ENCODE peak calls at places on chromosomes 6 and 20, in five cellular contexts. C is ascending aorta, W is pancreas, O is IMR-90, U is tibial artery. D is an unnamed sample. For H3K4me1, the result is how much of the 10 kb centered on the place peaks cover.

GRCh38 chr6:30357678-30358339 is 12.9 kb downstream of the RPP21 start:
- DNase-seq in C (no peak), U (no peak), W (no peak), O (peak), D (peak)

GRCh38 chr6:149028767-149029405 is 282.1 kb downstream of the UST start:
- DNase-seq in U (peak), O (peak), C (no peak), W (no peak), D (peak)

GRCh38 chr6:24891004-24891403 is 44.8 kb downstream of the RIPOR2 start:
- DNase-seq in C (no peak), O (no peak), W (no peak), U (no peak), D (no peak)

GRCh38 chr6:157732416-157733161 is 90.5 kb upstream of the SNX9 start:
- DNase-seq in W (no peak), C (no peak), O (no peak), U (no peak), D (no peak)

GRCh38 chr6:106103728-106104109 is 17.6 kb downstream of the PRDM1 start:
- DNase-seq in U (no peak), W (no peak), O (no peak), C (no peak), D (no peak)

GRCh38 chr6:423062-423798 is 31.7 kb downstream of the IRF4 start:
- DNase-seq in C (no peak), W (no peak), U (no peak), O (no peak), D (no peak)

GRCh38 chr6:158438201-158438600 is 121.7 kb upstream of the TMEM181 start:
- DNase-seq in O (no peak), U (no peak), W (no peak), C (no peak), D (no peak)

GRCh38 chr6:797479-798077 is 104.6 kb upstream of the EXOC2 start:
- DNase-seq in W (no peak), O (peak), U (no peak), C (no peak), D (peak)

GRCh38 chr6:129146836-129147366 is 264.0 kb downstream of the LAMA2 start:
- DNase-seq in C (no peak), W (no peak), U (no peak), O (no peak), D (peak)

GRCh38 chr6:85405175-85405852 is 44.6 kb upstream of the NT5E start:
- DNase-seq in W (no peak), O (peak), C (no peak), U (no peak), D (no peak)

GRCh38 chr6:10659697-10660348 is 34.6 kb downstream of the C6orf52 start:
- DNase-seq in C (no peak), U (no peak), W (peak), O (no peak), D (no peak)

GRCh38 chr6:123742626-123743025 is 61.0 kb upstream of the NKAIN2 start:
- DNase-seq in U (no peak), O (no peak), C (no peak), W (no peak), D (no peak)

GRCh38 chr6:134379086-134379485 is 61.2 kb upstream of the SGK1 start:
- DNase-seq in O (no peak), C (no peak), W (no peak), U (no peak), D (no peak)

GRCh38 chr20:54276577-54277169 is 68.8 kb downstream of the PFDN4 start:
- DNase-seq in U (no peak), C (no peak), W (no peak), O (no peak), D (no peak)

GRCh38 chr20:63496404-63497120 is 2.3 kb downstream of the EEF1A2 start:
- DNase-seq in O (no peak), U (no peak), C (no peak), W (no peak), D (no peak)

GRCh38 chr6:40328988-40329545 is 258.1 kb downstream of the LRFN2 start:
- DNase-seq in O (no peak), U (no peak), W (no peak), C (no peak), D (no peak)

GRCh38 chr6:75563032-75563431 is 38.6 kb upstream of the SENP6 start:
- DNase-seq in W (no peak), C (no peak), O (peak), U (no peak), D (peak)

GRCh38 chr6:144746902-144747469 is 461.9 kb downstream of the UTRN start:
- DNase-seq in W (no peak), O (no peak), U (no peak), C (no peak), D (no peak)

GRCh38 chr6:126804255-126805064 is 314.0 kb upstream of the RSPO3 start:
- DNase-seq in O (peak), C (no peak), U (no peak), W (no peak), D (peak)

GRCh38 chr6:166223091-166223490 is 55.4 kb upstream of the TBXT start:
- DNase-seq in U (no peak), W (no peak), O (no peak), C (no peak), D (no peak)

GRCh38 chr20:46631212-46631869 is 19.9 kb downstream of the SLC13A3 start:
- DNase-seq in U (no peak), C (no peak), W (no peak), O (peak), D (no peak)
- H3K27ac ChIP-seq in U (no peak), C (no peak), W (no peak), O (no peak), D (no peak)

DNA sequence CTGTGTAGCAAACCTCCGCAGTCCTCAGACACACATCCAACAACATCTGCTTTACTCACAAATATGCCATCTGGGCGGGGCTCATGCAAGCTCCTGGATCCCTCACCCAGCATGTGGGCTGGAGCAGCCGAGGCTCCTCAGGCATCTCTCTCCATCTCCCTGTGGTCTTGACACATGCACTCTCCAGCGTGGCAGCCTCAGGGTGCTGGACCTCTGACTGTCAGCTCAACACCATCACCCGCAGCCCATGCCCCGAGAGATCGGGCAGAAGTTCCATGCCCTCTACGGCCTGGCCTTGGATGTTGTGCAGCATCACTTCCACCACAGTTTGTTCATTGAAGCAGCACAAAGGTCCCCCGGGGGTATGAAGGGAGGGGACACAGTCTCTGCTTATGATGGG is 32.6 kb upstream of the CD93 start:
- DNase-seq in U (no peak), W (no peak), C (no peak), O (no peak), D (no peak)
- H3K4me1 ChIP-seq in U (under half), W (under half), C (under half), O (under half), D (under half)

DNA sequence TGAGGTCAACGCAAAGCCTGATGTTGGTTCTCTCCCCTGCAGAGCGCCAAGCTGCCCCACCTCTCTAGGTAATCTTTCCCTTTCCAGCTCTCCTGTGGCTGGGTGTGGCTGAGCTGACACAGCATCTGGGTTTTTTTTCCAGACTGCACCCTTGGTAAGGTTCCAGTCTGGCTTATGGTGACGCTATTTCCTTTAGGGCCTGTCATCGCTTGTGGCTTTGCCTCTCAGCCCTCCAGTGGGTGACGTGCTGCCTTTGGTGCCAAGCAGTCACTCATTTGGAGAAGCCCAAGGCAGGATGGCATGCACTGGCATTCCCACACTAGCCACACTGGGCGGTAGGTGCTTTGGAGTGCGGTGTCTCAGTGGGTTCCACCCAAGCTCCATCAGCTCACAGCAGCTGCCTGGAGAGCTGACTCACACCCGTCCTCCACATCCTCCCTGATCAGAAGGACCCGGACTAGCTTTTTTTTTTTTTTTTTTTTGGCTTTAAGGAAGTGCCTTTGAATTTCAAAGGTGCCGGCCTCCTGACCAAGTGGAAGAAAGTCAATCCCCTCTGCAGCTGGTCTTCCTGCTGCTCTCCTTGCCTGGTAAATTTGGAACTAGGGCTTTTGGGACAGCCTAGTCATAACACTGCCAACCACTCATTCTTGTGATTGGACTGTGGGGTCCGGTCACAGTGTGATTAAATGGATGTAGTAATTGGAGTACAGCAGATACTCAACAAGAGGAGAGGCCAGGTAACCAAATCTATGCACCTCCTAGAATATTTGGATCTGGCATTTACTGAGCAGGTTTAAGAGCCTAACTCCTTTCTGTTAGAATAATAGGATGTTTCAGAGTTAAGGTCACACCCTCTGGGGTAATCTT is 153.6 kb downstream of the CD83 start:
- DNase-seq in U (no peak), O (peak), W (no peak), C (no peak), D (peak)
- H3K27ac ChIP-seq in U (no peak), O (no peak), W (no peak), C (no peak), D (no peak)

GRCh38 chr6:7146079-7146828 is 38.5 kb downstream of the RREB1 start:
- DNase-seq in W (no peak), C (peak), U (peak), O (peak), D (no peak)
- H3K4me1 ChIP-seq in W (half or more), C (under half), U (under half), O (under half), D (under half)

GRCh38 chr6:132131777-132132176 is 180.6 kb upstream of the CCN2 start:
- DNase-seq in W (no peak), O (peak), C (peak), U (peak), D (peak)

GRCh38 chr6:132133734-132134490 is 182.7 kb upstream of the CCN2 start:
- DNase-seq in U (peak), C (peak), O (peak), W (no peak), D (no peak)

GRCh38 chr6:132132420-132132819 is 181.2 kb upstream of the CCN2 start:
- DNase-seq in W (no peak), U (no peak), O (peak), C (peak), D (peak)

GRCh38 chr6:132131351-132131750 is 180.2 kb upstream of the CCN2 start:
- DNase-seq in U (no peak), C (no peak), O (no peak), W (no peak), D (no peak)

DNA sequence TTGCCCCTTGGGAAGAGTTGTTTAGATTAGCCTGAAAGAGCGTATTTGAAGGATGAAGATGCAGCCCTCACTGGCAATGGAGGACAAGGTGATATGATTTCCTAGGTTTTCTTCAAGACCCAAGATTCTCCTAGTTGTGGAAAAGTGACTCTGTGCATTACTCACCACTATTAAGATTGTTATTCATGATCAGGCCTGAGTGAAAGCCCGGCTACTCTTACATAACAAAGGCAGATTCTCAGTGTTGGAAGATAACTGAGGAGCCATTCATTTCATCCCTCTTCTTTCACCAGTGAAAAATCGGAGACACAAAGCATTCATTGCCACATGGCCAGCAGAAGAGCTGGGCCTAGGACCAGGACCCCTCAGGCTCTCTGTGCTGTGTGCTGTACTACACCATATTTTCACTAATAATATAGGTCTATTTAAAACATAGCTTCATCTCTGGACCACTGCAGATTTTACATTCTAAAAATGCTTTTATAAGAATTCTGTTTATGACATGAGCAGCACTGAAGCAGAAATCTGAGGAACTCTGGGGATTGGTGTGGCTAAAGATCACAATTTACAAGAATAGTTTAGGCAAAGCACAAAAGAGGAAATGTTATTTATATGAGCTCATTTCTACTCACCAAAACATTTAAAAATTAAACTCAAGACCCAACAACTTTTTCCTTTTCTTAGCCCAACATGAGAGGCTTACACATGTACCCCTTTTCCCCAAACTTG is 181.9 kb upstream of the CCN2 start:
- DNase-seq in U (peak), O (peak), C (no peak), W (no peak), D (no peak)
- H3K27ac ChIP-seq in U (peak), O (peak), C (peak), W (no peak), D (peak)

DNA sequence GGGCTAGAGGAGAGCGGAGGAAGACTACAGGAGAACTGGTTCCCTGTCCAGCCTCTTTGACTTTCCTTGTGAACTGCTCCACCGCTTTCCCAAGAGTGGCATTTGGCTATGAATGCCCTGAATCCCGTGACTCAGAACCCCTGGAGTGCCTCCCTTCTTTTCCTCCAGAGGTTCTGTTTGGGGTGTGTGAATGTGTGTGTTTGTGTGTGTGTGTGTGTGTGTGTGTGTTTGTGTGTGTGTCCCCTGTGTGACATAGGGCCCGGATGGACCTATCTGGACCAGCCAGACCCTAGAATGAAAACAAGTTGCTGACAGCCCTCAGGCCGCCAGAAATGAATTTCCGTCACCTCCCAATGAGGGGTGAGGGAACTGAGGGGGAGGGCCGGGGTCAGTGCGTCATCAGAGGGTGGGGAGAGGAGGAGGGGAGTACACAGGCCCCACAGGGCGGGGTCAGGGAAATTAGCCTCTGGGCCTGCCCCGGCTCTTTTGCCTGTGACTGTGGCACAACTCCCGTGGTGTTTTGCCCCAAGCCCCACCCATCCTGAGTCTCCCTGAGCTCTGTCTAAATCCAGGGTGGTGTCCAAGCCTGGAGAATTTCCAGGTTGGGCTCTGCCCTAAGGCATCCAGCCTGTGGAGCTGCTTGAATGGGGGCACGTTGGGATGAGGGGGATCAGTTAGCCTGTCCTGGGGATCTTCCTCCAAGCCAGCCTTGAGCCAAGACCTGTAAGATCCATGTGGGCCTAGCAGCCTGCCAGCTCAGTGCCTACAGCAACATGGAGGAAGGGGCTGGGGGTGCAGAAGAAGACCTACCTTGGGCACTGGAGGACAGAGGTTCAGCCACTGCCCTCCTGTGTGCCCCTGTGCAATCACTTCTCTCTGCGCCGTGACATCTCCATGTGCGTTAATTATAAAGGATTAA is 15.2 kb upstream of the MRPS18A start:
- DNase-seq in U (peak), C (peak), O (peak), W (peak), D (peak)
- H3K4me1 ChIP-seq in U (under half), C (under half), O (under half), W (under half), D (half or more)

DNA sequence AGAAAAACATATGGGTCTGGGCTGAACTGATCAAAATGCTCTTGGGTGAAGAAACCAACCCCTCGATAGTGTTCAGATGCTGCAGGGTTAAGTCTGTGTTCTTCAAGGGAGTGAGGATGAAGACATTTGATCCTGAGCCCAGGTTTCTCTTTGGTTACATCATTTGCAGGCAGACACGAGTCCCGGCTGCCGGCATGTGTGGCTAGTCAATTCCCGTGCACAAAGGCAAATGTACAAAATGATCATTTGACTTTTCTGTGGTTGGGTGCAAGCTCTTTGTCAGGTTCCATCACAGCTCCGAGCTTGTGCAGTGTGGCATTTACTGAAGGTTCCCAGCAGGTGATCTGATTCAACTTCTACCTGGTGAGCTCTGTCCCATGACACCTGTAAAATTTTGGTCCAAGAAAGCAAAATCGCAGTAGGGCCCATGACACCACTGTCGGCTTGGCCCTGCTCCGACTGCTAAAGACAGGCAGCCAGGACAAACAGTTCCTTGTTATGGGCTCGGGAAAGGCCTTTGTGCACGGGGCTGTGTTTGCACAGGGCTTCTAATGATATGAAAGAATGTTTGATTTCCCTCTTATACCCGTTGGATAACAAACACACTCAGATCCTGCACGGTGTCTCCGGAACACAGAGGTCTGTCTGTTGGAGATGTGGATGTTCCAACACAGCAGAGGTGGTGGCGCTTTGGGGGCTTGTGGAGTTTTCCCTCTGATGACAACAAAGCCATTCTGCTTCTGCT is 46.9 kb downstream of the GJA10 start:
- DNase-seq in O (no peak), W (no peak), C (no peak), U (peak), D (no peak)
- H3K27ac ChIP-seq in O (no peak), W (no peak), C (no peak), U (no peak), D (no peak)

GRCh38 chr6:35722121-35722761 is 14.6 kb upstream of the ARMC12 start:
- DNase-seq in C (no peak), O (no peak), W (peak), U (peak), D (no peak)
- H3K4me1 ChIP-seq in C (under half), O (under half), W (under half), U (half or more), D (under half)

GRCh38 chr6:111663692-111664564 is 58.2 kb upstream of the TRAF3IP2 start:
- DNase-seq in C (peak), U (peak), O (peak), W (no peak), D (peak)
- H3K27ac ChIP-seq in C (peak), U (peak), O (peak), W (no peak), D (peak)

D was measured in SJCRH30.